ENCODE peak calls at places on chromosomes 13 and 19, in eight cellular contexts. S is transverse colon, I is HepG2, N is SK-N-SH, O is stomach, Z is H1, J is GM12878, W is upper lobe of left lung. F is an unnamed sample.
A peak's percentile ranks its signal among the peaks of the same experiment; 100 is the strongest.

GRCh38 chr13:30997697-30998547 is 65.5 kb downstream of the TEX26 start:
- DNase-seq in N (peak; percentile 55), W (no peak), Z (no peak), J (no peak), S (no peak), I (no peak), O (no peak), F (no peak)

GRCh38 chr19:42091300-42092266 is 15.6 kb downstream of the ZNF574 start:
- DNase-seq in S (peak; percentile 72), O (peak; percentile 62), Z (no peak), W (no peak), I (no peak), N (peak; percentile 50), J (no peak), F (no peak)

GRCh38 chr13:19601749-19602725 is 31.4 kb upstream of the MPHOSPH8 start:
- DNase-seq in N (peak; percentile 91), O (peak; percentile 37), W (peak; percentile 23), I (peak; percentile 58), J (no peak), Z (peak; percentile 80), S (peak; percentile 34), F (no peak)

GRCh38 chr19:47507031-47507430 is 7.8 kb downstream of the NAPA start:
- DNase-seq in I (no peak), S (no peak), N (no peak), W (no peak), O (no peak), Z (no peak), J (no peak), F (no peak)

GRCh38 chr13:91553584-91553983 is 155.2 kb downstream of the GPC5 start:
- DNase-seq in O (no peak), N (no peak), Z (no peak), I (no peak), S (no peak), W (no peak), J (no peak), F (no peak)

GRCh38 chr19:3117746-3118145 is 18.1 kb upstream of the GNA15 start:
- DNase-seq in Z (no peak), W (no peak), O (no peak), N (no peak), S (no peak), I (no peak), J (no peak), F (no peak)

GRCh38 chr19:1079566-1080111 is 12.7 kb downstream of the ARHGAP45 start:
- DNase-seq in J (no peak), I (no peak), N (peak; percentile 89), W (no peak), Z (no peak), O (no peak), S (peak; percentile 45), F (no peak)

GRCh38 chr19:16351133-16351809 is 26.6 kb downstream of the KLF2 start:
- DNase-seq in Z (no peak), S (no peak), O (no peak), I (no peak), N (no peak), W (no peak), J (no peak), F (no peak)

GRCh38 chr13:102141625-102142472 is 260.0 kb downstream of the FGF14 start:
- DNase-seq in Z (no peak), I (peak; percentile 4), O (no peak), J (no peak), S (no peak), W (no peak), N (no peak), F (no peak)

GRCh38 chr19:58380037-58380735 is 644 bp downstream of the ZNF837 start:
- DNase-seq in N (no peak), O (no peak), I (peak; percentile 83), S (no peak), J (no peak), W (no peak), Z (no peak), F (no peak)

GRCh38 chr19:53947624-53948023 is 15.1 kb upstream of the CACNG8 start:
- DNase-seq in N (peak; percentile 65), S (no peak), W (no peak), O (no peak), J (no peak), I (peak; percentile 21), Z (no peak), F (no peak)

GRCh38 chr13:41461527-41462124 is 4.3 kb downstream of the RGCC start:
- DNase-seq in O (no peak), I (no peak), S (no peak), Z (no peak), W (no peak), J (no peak), N (no peak), F (no peak)

DNA sequence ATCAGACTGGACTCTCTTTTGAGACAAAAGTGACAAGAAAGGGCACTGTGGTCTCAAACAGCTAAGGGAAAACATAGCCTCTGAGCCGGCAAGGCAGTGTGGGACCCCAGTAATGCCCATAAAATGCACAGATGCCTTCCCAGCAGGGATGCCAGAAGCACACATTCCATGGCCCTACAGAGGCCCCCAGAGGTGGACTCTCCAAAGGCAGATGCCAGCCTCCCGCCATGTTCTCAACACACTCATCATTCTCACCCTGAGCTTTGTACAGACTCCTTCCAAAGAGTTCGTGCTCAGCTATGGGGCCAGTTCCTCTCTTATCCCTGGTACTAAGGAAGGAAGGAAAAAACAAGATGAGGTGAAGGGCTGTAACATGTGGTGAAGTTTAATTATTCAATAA is 67.1 kb upstream of the ATP12A start:
- DNase-seq in Z (no peak), N (no peak), S (no peak), O (no peak), I (no peak), J (no peak), W (no peak), F (no peak)
- TF ChIP-seq EP300 in Z (no peak), N (no peak), S (no peak), O (no peak), I (no peak), J (no peak), W (no peak), F (no peak)

GRCh38 chr13:60584976-60585375 is 188.0 kb downstream of the TDRD3 start:
- DNase-seq in S (no peak), Z (peak; percentile 79), I (no peak), W (no peak), N (no peak), J (no peak), O (no peak), F (peak; percentile 80)
- H3K27ac ChIP-seq in S (no peak overlapping the region), Z (peak overlapping the region; percentile 64), I (no peak overlapping the region), W (no peak overlapping the region), N (no peak overlapping the region), J (no peak overlapping the region), O (no peak overlapping the region), F (no peak overlapping the region)

DNA sequence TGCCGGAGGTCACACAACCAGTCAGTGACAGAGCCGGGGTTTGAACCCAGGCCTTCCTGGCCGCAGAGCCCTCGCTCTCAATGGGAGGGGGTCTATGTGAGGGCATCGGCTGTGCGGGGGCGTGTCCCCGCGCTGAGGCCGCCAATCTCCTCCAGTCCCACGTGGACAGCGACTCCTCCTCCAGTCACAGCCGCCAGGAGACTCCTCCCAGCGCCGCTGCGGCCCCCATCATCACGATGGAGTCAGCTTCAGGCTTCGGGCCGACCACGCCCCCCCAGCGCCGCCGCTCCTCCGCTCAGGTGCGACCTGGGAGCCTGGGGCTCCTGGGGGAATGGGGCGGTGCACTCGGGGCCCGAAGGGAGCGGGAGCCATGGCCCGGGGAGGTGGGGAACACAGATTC is 6.0 kb downstream of the SPRED3 start:
- DNase-seq in J (no peak), N (no peak), S (no peak), W (no peak), Z (peak; percentile 95), I (peak; percentile 56), O (no peak), F (no peak)
- TF ChIP-seq POLR2AphosphoS5 in J (no peak), N (no peak), S (no peak), W (no peak), Z (peak; percentile 52), I (no peak), O (no peak), F (no peak)

GRCh38 chr13:73751290-73751689 is 382.9 kb downstream of the KLF12 start:
- DNase-seq in W (no peak), N (no peak), I (no peak), J (no peak), S (no peak), O (no peak), Z (no peak), F (no peak)

GRCh38 chr13:73754241-73754640 is 380.0 kb downstream of the KLF12 start:
- DNase-seq in O (no peak), S (no peak), Z (no peak), J (no peak), W (no peak), N (no peak), I (no peak), F (no peak)

GRCh38 chr13:73757471-73758233 is 376.6 kb downstream of the KLF12 start:
- DNase-seq in W (no peak), S (no peak), I (no peak), J (no peak), Z (no peak), O (no peak), N (no peak), F (no peak)

DNA sequence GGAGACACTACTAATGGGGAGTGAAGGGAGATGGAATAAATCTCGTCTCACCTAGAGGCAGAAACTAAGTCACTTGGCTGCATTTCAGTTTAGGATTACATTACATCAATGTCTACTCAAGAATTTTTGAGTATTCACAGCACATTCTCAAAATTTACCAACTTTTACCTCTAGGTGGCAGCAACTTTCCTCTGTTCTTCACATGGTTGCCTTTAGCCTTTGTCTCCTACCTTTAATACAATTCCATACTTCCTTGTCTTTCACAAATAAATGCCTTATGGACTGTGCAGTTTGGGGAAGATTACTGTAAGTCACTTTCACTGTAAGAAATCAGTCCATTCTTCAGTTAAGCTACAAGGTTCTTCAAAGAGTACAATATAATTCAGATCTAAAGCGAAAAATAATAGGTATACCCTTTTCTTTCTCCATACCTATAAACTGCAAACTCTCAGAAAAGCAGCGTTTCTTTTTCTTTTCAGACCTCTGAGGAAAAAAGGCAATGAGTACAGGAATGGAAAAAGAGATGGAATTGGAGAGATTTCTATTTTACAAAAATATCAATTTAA is 379.4 kb downstream of the KLF12 start:
- DNase-seq in S (no peak), I (peak; percentile 59), W (no peak), J (no peak), Z (no peak), O (no peak), N (peak; percentile 30), F (no peak)
- TF ChIP-seq EP300 in S (no peak), I (no peak), W (no peak), J (no peak), Z (no peak), O (no peak), N (no peak), F (no peak)

GRCh38 chr13:98242403-98242802 is 65.3 kb upstream of the RNF113B start:
- DNase-seq in O (no peak), S (no peak), I (no peak), W (no peak), Z (no peak), J (no peak), N (no peak), F (no peak)

GRCh38 chr13:98240974-98241373 is 63.9 kb upstream of the RNF113B start:
- DNase-seq in J (no peak), I (no peak), W (no peak), Z (no peak), N (no peak), S (no peak), O (no peak), F (no peak)

GRCh38 chr13:98251708-98252107 is 74.6 kb upstream of the RNF113B start:
- DNase-seq in S (no peak), W (no peak), O (no peak), Z (no peak), J (no peak), I (no peak), N (no peak), F (no peak)

GRCh38 chr13:98246538-98247172 is 69.6 kb upstream of the RNF113B start:
- DNase-seq in O (no peak), W (no peak), N (no peak), I (peak; percentile 96), Z (no peak), S (no peak), J (no peak), F (no peak)
- H3K27ac ChIP-seq in O (no peak overlapping the region), W (no peak overlapping the region), N (no peak overlapping the region), I (peak overlapping the region; percentile 87), Z (no peak overlapping the region), S (no peak overlapping the region), J (no peak overlapping the region), F (no peak overlapping the region)

F was measured in suprapubic skin.